ENCODE peak calls at places on chromosomes 13 and 19, in nine cellular contexts. X is tibial artery, L is psoas muscle, Q is fibroblast of the aortic adventitia, G is cardiac fibroblast, O is PC-9, P is AG04449, D is left lung, R is heart left ventricle. I is an unnamed sample.

GRCh38 chr19:32828643-32829344 is 40.8 kb downstream of the SLC7A9 start:
- DNase-seq in G (no peak), D (no peak), R (no peak), L (no peak), X (no peak), Q (no peak), P (no peak), O (no peak), I (no peak)

GRCh38 chr13:20848944-20849343 is 53.6 kb downstream of the XPO4 start:
- DNase-seq in L (no peak), O (no peak), Q (peak; percentile 76), X (no peak), P (no peak), R (no peak), D (no peak), G (peak; percentile 19), I (no peak)

GRCh38 chr13:97798836-97799235 is 154.6 kb upstream of the IPO5 start:
- DNase-seq in Q (peak; percentile 55), X (no peak), R (no peak), O (no peak), L (no peak), G (peak; percentile 82), D (no peak), P (no peak), I (no peak)

GRCh38 chr13:97307544-97307881 is 85.4 kb downstream of the MBNL2 start:
- DNase-seq in O (no peak), Q (no peak), D (no peak), R (no peak), L (no peak), X (no peak), G (no peak), P (no peak), I (no peak)

GRCh38 chr19:8654591-8655339 is 24.3 kb downstream of the NFILZ start:
- DNase-seq in G (peak; percentile 50), D (peak; percentile 58), P (no peak), O (no peak), X (peak; percentile 27), Q (peak; percentile 45), R (peak; percentile 57), L (peak; percentile 64), I (no peak)

GRCh38 chr13:66343224-66343828 is 886.8 kb downstream of the PCDH9 start:
- DNase-seq in O (no peak), Q (no peak), R (no peak), X (no peak), P (no peak), D (no peak), G (no peak), L (no peak), I (no peak)

GRCh38 chr19:47417107-47417745 is 2.1 kb downstream of the MEIS3 start:
- DNase-seq in X (no peak), R (no peak), G (no peak), O (no peak), D (no peak), P (no peak), L (no peak), Q (no peak), I (no peak)

GRCh38 chr19:19278315-19278714 is 5.2 kb upstream of the TM6SF2 start:
- DNase-seq in O (no peak), R (no peak), Q (no peak), L (no peak), P (no peak), G (no peak), X (no peak), D (no peak), I (no peak)

GRCh38 chr13:33730147-33730546 is 87.8 kb upstream of the RFC3 start:
- DNase-seq in L (no peak), P (no peak), O (no peak), X (peak; percentile 25), D (no peak), R (no peak), G (no peak), Q (no peak), I (no peak)

GRCh38 chr19:17109962-17110598 is 34.5 kb downstream of the MYO9B start:
- DNase-seq in X (peak; percentile 72), O (no peak), P (no peak), L (peak; percentile 76), G (no peak), Q (no peak), R (peak; percentile 75), D (peak; percentile 88), I (no peak)
- H3K4me3 ChIP-seq in X (no peak overlapping the region), O (no peak overlapping the region), P (no peak overlapping the region), L (no peak overlapping the region), G (no peak overlapping the region), Q (no peak overlapping the region), R (no peak overlapping the region), D (no peak overlapping the region), I (no peak overlapping the region)

DNA sequence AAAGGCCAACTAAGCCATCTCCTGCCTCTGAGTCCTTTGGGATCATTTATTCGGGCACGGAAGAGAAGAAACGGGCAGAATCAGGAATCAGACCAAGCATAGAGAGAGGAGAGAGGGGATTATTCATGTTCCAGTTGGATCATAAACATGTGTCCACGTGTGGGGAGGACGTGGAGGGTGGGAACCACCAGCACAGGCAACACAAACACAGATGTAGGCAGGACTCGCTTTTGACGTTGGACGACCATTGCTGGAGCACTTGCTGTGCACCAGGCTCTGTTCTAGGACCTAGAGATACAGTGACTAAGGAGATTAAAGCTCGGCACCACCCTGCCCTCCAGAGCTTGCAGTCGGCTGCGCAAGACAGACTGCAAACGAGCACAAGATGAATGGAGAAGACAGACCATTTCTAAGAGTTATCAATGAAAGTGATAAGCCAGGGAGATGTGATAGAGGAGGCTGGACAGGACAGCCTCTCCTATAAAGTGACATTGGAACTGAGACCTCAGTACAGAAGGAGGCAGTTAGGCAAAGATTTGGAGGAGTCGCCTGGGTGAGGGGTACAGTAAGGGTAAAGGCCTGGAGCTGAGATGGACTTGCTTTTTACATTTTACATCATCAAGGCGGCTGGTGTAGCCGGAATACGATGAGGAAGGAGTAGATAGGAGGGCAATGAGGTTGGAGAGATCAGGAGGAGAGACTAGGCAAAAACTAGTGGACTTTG is 716 bp downstream of the SH2D3A start:
- DNase-seq in D (no peak), G (no peak), P (no peak), L (no peak), Q (no peak), O (no peak), R (no peak), X (no peak), I (no peak)
- H3K4me3 ChIP-seq in D (peak overlapping the region; percentile 33), G (no peak overlapping the region), P (no peak overlapping the region), L (peak overlapping the region; percentile 41), Q (no peak overlapping the region), O (peak overlapping the region; percentile 74), R (no peak overlapping the region), X (no peak overlapping the region), I (no peak overlapping the region)

DNA sequence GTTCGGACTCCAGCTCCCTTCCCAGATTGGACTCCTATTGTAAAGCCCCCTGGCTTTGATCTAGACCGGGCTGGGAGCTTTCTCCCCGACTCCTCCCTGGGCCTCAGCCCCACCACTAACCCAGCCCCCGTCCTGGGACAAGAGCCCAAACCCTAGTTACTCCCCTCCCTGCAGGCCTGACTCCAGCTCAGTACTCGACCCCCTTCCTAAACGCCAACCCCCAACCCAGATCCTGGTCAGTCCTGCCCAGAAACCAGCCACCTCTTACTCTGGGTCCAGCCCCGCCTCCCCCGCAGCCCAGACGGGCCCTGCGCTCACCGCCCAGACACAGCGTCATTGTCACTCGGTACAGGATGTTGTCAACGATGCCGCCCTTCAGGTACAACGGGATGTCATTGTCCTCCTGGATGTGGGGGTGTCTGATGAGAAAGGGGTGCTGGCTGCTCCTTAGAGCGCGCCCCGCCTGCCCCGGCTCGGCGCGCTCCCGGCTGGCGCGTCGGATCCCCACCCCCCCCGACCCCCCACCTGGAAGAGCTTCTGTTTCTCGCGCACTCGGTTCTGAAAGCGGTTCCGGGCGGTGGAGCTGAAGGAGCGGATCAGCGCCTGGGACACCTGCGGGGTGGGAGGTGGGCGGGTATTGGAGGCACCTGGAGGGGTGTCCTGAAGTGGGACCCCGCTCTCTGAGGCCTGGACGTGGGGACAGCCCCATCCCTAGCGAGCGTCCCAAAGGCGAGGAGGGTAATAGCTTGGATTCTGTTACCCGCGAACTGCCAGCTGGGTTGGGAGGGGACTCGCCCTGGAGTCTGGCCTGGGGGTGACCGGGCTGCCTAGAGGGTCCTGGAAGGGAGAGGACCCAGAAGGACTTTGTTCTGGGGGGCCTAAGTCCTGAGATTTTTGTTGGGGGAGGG is 849 bp downstream of the COX7A1 start:
- DNase-seq in L (peak; percentile 85), Q (no peak), D (no peak), R (peak; percentile 76), X (peak; percentile 76), O (no peak), P (no peak), G (peak; percentile 34), I (no peak)
- H3K4me3 ChIP-seq in L (peak overlapping the region; percentile 89), Q (peak overlapping the region; percentile 56), D (peak overlapping the region; percentile 43), R (peak overlapping the region; percentile 57), X (peak overlapping the region; percentile 68), O (no peak overlapping the region), P (peak overlapping the region; percentile 12), G (peak overlapping the region; percentile 64), I (peak overlapping the region; percentile 17)

GRCh38 chr13:49524740-49525501 is 29.2 kb downstream of the PHF11 start:
- DNase-seq in D (no peak), X (no peak), P (no peak), L (no peak), O (no peak), R (no peak), Q (no peak), G (no peak), I (no peak)

GRCh38 chr13:49532593-49532992 is 36.8 kb downstream of the PHF11 start:
- DNase-seq in O (no peak), P (no peak), X (no peak), D (no peak), G (no peak), L (no peak), R (no peak), Q (no peak), I (no peak)

GRCh38 chr13:49530452-49530851 is 34.7 kb downstream of the PHF11 start:
- DNase-seq in O (no peak), X (no peak), R (peak; percentile 24), D (no peak), P (no peak), Q (no peak), G (no peak), L (no peak), I (no peak)

GRCh38 chr13:49527123-49527522 is 31.4 kb downstream of the PHF11 start:
- DNase-seq in L (no peak), X (peak; percentile 37), P (no peak), Q (no peak), O (no peak), G (peak; percentile 3), R (peak; percentile 29), D (no peak), I (no peak)

GRCh38 chr13:49528161-49528560 is 32.4 kb downstream of the PHF11 start:
- DNase-seq in R (no peak), O (no peak), D (no peak), X (no peak), P (no peak), G (no peak), Q (no peak), L (no peak), I (no peak)
- H3K4me3 ChIP-seq in R (no peak overlapping the region), O (no peak overlapping the region), D (no peak overlapping the region), X (no peak overlapping the region), P (no peak overlapping the region), G (no peak overlapping the region), Q (no peak overlapping the region), L (no peak overlapping the region), I (no peak overlapping the region)

DNA sequence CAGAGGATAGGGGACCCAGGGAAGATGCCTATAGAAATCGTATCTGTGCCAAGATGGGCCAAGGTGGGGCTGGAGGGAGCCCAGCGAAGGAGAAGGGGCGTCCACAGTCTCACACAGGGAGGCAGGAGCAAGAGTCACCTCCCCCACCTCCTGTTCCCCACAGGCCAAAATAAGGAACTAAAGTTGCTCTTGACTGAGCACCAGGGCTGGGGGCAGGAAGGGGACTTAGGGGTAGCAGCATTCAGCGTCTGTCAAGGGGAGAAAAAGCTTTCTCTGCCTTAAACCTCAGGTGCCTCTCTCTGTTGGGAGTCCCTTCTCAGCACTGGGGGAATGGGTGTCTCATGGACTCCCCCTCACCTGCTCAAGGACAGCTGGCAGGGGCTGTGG is 404 bp downstream of the CD79A start:
- DNase-seq in O (no peak), L (no peak), Q (no peak), R (no peak), D (peak; percentile 47), P (no peak), G (no peak), X (no peak), I (no peak)
- H3K4me3 ChIP-seq in O (no peak overlapping the region), L (no peak overlapping the region), Q (no peak overlapping the region), R (no peak overlapping the region), D (no peak overlapping the region), P (no peak overlapping the region), G (no peak overlapping the region), X (no peak overlapping the region), I (no peak overlapping the region)

I was measured in skeletal muscle cell.